ENCODE peak calls at places on chromosomes 7 and 10, in five cellular contexts. T is IMR-90, N is neuronal stem cell, U is H9, S is H1. F is an unnamed sample.

GRCh38 chr10:129491123-129491734 is 24.2 kb downstream of the MGMT start:
- DNase-seq in T (peak), N (no peak), U (no peak), S (no peak), F (no peak)

GRCh38 chr10:31142026-31142425 is 110.4 kb upstream of the ZNF438 start:
- DNase-seq in T (peak), N (no peak), U (no peak), S (no peak), F (peak)

GRCh38 chr7:93228302-93228701 is 2.0 kb upstream of the HEPACAM2 start:
- DNase-seq in T (peak), N (peak), U (no peak), S (no peak), F (peak)

GRCh38 chr10:45551387-45551786 is 121.2 kb downstream of the ZFAND4 start:
- DNase-seq in T (no peak), N (no peak), U (no peak), S (no peak), F (no peak)

GRCh38 chr10:11602919-11603523 is 8.4 kb downstream of the USP6NL start:
- DNase-seq in T (peak), N (no peak), U (no peak), S (no peak), F (peak)

GRCh38 chr10:100872034-100872791 is 40.5 kb upstream of the SLF2 start:
- DNase-seq in T (peak), N (no peak), U (peak), S (peak), F (no peak)

GRCh38 chr7:85025312-85025756 is 161.5 kb downstream of the SEMA3D start:
- DNase-seq in T (no peak), N (no peak), U (no peak), S (no peak), F (no peak)

GRCh38 chr7:34655384-34655783 is 2.6 kb upstream of the NPSR1 start:
- DNase-seq in T (no peak), N (no peak), U (no peak), S (no peak), F (no peak)

GRCh38 chr7:111076205-111076604 is 14.7 kb upstream of the LRRN3 start:
- DNase-seq in T (peak), N (no peak), U (no peak), S (no peak), F (no peak)

GRCh38 chr7:45661302-45661995 is 87.3 kb downstream of the ADCY1 start:
- DNase-seq in T (no peak), N (no peak), U (peak), S (peak), F (no peak)

GRCh38 chr7:108001759-108002725 is 919 bp downstream of the LAMB1 start:
- DNase-seq in T (peak), N (peak), U (peak), S (peak), F (peak)

GRCh38 chr7:46145412-46145811 is 224.3 kb upstream of the IGFBP3 start:
- DNase-seq in T (peak), N (peak), U (peak), S (no peak), F (peak)

GRCh38 chr10:47077941-47078340 is 166.7 kb downstream of the PTPN20 start:
- DNase-seq in T (no peak), N (no peak), U (no peak), S (no peak), F (no peak)

GRCh38 chr7:128903621-128904361 is 6.7 kb downstream of the KCP start:
- DNase-seq in T (no peak), N (no peak), U (peak), S (peak), F (no peak)

GRCh38 chr7:36506820-36507219 is 117.2 kb downstream of the ANLN start:
- DNase-seq in T (peak), N (no peak), U (no peak), S (no peak), F (peak)

GRCh38 chr7:22633286-22633953 is 93.6 kb upstream of the IL6 start:
- DNase-seq in T (peak), N (no peak), U (no peak), S (no peak), F (no peak)

GRCh38 chr7:103613655-103614642 is 167.9 kb upstream of the SLC26A5 start:
- DNase-seq in T (no peak), N (no peak), U (no peak), S (no peak), F (no peak)

GRCh38 chr10:11533328-11533781 is 78.1 kb downstream of the USP6NL start:
- DNase-seq in T (peak), N (no peak), U (no peak), S (no peak), F (peak)

GRCh38 chr7:54788664-54789063 is 29.7 kb upstream of the SEC61G start:
- DNase-seq in T (peak), N (peak), U (peak), S (no peak), F (peak)

GRCh38 chr7:82740246-82740848 is 296.8 kb upstream of the CACNA2D1 start:
- DNase-seq in T (peak), N (peak), U (peak), S (peak), F (peak)

GRCh38 chr10:115657161-115657850 is 564.1 kb downstream of the ATRNL1 start:
- DNase-seq in T (no peak), N (no peak), U (no peak), S (no peak), F (peak)

GRCh38 chr7:140773104-140773503 is 76.6 kb downstream of the NDUFB2 start:
- DNase-seq in T (peak), N (no peak), U (no peak), S (no peak), F (no peak)

GRCh38 chr7:66583696-66584095 is 45.0 kb upstream of the KCTD7 start:
- DNase-seq in T (no peak), N (no peak), U (no peak), S (no peak), F (no peak)

GRCh38 chr10:76554478-76554877 is 1083.1 kb downstream of the KCNMA1 start:
- DNase-seq in T (no peak), N (no peak), U (no peak), S (no peak), F (no peak)

GRCh38 chr7:127415060-127415742 is 22.7 kb upstream of the ZNF800 start:
- DNase-seq in T (no peak), N (no peak), U (no peak), S (no peak), F (no peak)

GRCh38 chr7:82319674-82320118 is 123.9 kb downstream of the CACNA2D1 start:
- DNase-seq in T (peak), N (no peak), U (no peak), S (no peak), F (peak)

GRCh38 chr10:19816420-19817250 is at the start of gene PLXDC2:
- DNase-seq in T (peak), N (peak), U (peak), S (peak), F (peak)

GRCh38 chr10:78255796-78256638 is 222.4 kb downstream of the RPS24 start:
- DNase-seq in T (peak), N (no peak), U (no peak), S (no peak), F (peak)

GRCh38 chr10:86061301-86061873 is 305.2 kb downstream of the GRID1 start:
- DNase-seq in T (no peak), N (no peak), U (no peak), S (no peak), F (no peak)

GRCh38 chr7:102208826-102209225 is 77.8 kb upstream of the SH2B2 start:
- DNase-seq in T (no peak), N (peak), U (no peak), S (no peak), F (no peak)

GRCh38 chr7:44489955-44490350 is 505 bp downstream of the NUDCD3 start:
- DNase-seq in T (peak), N (no peak), U (no peak), S (no peak), F (no peak)

GRCh38 chr7:4204530-4205165 is 477.4 kb upstream of the FOXK1 start:
- DNase-seq in T (no peak), N (no peak), U (peak), S (no peak), F (no peak)

GRCh38 chr10:11746883-11747539 is 4.8 kb downstream of the ECHDC3 start:
- DNase-seq in T (no peak), N (no peak), U (no peak), S (no peak), F (no peak)

DNA sequence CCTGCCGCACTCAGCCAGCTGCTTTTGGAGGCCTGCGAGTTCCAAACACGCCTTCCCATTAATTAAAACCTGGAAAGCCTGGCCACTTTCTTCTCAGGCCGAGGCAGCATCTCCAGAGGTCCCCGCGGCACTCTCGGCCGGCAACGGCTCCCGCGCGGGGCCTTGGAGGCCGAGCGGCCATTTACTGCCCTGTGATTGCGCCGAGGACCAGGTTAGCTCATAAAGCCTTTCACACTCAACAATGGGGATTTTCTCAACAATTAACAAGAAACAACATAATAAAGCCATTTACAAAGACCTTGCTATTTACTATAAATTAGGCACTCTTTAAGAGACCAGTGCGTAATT is 16.5 kb downstream of the SKIDA1 start:
- DNase-seq in T (no peak), N (no peak), U (no peak), S (peak), F (no peak)
- H2BK15ac ChIP-seq in T (no peak), N (no peak), U (no peak), S (no peak), F (peak)

GRCh38 chr10:5467634-5468255 is 31.6 kb downstream of the CALML5 start:
- DNase-seq in T (no peak), N (no peak), U (no peak), S (peak), F (no peak)
- H4K91ac ChIP-seq in T (no peak), N (peak), U (no peak), S (peak), F (peak)

GRCh38 chr10:29922226-29922625 is 137.2 kb downstream of the JCAD start:
- DNase-seq in T (no peak), N (no peak), U (no peak), S (no peak), F (no peak)

GRCh38 chr10:29924436-29924835 is 134.9 kb downstream of the JCAD start:
- DNase-seq in T (no peak), N (no peak), U (no peak), S (no peak), F (no peak)

GRCh38 chr10:29925771-29926345 is 133.5 kb downstream of the JCAD start:
- DNase-seq in T (no peak), N (no peak), U (no peak), S (no peak), F (no peak)

GRCh38 chr10:29922904-29923303 is 136.5 kb downstream of the JCAD start:
- DNase-seq in T (no peak), N (no peak), U (no peak), S (no peak), F (no peak)

GRCh38 chr10:29923416-29923970 is 135.9 kb downstream of the JCAD start:
- DNase-seq in T (no peak), N (no peak), U (no peak), S (no peak), F (no peak)
- H2BK120ac ChIP-seq in T (no peak), N (no peak), U (no peak), S (no peak), F (no peak)

DNA sequence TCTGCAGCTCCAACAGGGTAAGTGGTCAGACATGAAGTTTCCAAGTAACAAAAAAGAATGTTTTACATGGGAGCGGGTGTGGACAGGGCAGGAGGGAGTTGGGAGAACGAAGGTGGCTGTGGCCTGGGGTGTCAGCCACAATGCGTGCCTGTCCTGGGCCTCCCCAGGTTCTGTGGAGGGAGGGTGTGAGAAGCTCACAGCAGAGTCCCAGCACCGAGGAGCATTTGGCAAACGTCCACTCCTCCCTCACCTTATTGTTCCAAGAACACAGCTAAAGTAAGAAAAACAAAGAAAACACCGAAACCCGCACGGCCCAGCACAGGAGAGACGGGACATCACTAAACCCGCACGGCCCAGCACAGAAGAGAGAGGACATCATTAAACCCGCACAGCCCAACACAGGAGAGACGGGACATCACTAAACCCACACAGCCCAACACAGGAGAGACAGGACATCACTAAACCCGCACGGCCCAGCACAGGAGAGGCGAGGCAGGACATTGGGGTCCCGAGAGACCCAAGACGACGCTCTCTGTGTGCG is 226.4 kb downstream of the MAD1L1 start:
- DNase-seq in T (no peak), N (no peak), U (peak), S (no peak), F (no peak)
- H2BK15ac ChIP-seq in T (no peak), N (no peak), U (no peak), S (no peak), F (no peak)

DNA sequence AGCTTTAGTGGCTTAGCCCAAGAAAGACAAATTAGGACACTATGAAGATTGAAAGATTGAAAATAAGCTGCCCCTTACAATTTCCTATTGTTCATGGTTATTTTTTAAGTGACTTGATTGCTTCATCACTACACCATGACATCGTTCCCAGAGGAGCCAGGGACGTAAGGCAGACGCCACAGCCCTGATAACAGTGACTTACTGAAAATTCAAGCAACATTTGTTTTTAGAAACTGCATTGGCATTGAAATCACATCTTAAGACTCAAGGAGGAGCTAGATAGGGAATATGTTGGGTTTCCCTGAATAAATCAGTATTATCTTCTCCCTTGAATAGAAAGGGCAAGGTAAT is 38.7 kb upstream of the ANK3 start:
- DNase-seq in T (peak), N (no peak), U (no peak), S (no peak), F (peak)
- H4K91ac ChIP-seq in T (peak), N (no peak), U (no peak), S (no peak), F (no peak)

GRCh38 chr10:4652111-4653010 is 173.6 kb upstream of the AKR1E2 start:
- DNase-seq in T (no peak), N (no peak), U (no peak), S (no peak), F (peak)
- H2BK120ac ChIP-seq in T (peak), N (no peak), U (no peak), S (peak), F (peak)

GRCh38 chr7:116354546-116355422 is 144.4 kb downstream of the TES start:
- DNase-seq in T (peak), N (no peak), U (peak), S (no peak), F (peak)
- H2BK15ac ChIP-seq in T (peak), N (no peak), U (no peak), S (no peak), F (no peak)

GRCh38 chr10:118543714-118544400 is 51.6 kb downstream of the PRLHR start:
- DNase-seq in T (peak), N (peak), U (peak), S (peak), F (peak)

GRCh38 chr10:118541718-118542117 is 53.7 kb downstream of the PRLHR start:
- DNase-seq in T (no peak), N (no peak), U (no peak), S (no peak), F (no peak)

GRCh38 chr10:118544401-118544948 is 51.0 kb downstream of the PRLHR start:
- DNase-seq in T (no peak), N (no peak), U (no peak), S (no peak), F (no peak)

GRCh38 chr10:118542205-118542604 is 53.2 kb downstream of the PRLHR start:
- DNase-seq in T (no peak), N (no peak), U (no peak), S (no peak), F (no peak)

GRCh38 chr10:118542789-118543188 is 52.7 kb downstream of the PRLHR start:
- DNase-seq in T (no peak), N (no peak), U (no peak), S (no peak), F (no peak)
- H4K91ac ChIP-seq in T (no peak), N (no peak), U (no peak), S (no peak), F (no peak)

F was measured in mesenchymal stem cell.